ENCODE peak calls at places on chromosomes 6 and 20, in four cellular contexts. One of them, this sample, is unnamed.

GRCh38 chr20:63456429-63457284 is 15.8 kb downstream of the KCNQ2 start:
- DNase-seq in K562: no peak
- DNase-seq in AG04450: no peak
- DNase-seq in fibroblast of the aortic adventitia: peak
- DNase-seq in this sample: no peak

GRCh38 chr6:146429831-146430230 is 113.8 kb upstream of the RAB32 start:
- DNase-seq in fibroblast of the aortic adventitia: no peak
- DNase-seq in K562: no peak
- DNase-seq in AG04450: no peak
- DNase-seq in this sample: no peak

GRCh38 chr20:37902504-37903313 is at the start of gene VSTM2L:
- DNase-seq in AG04450: peak
- DNase-seq in K562: peak
- DNase-seq in fibroblast of the aortic adventitia: peak
- DNase-seq in this sample: peak

GRCh38 chr20:2206957-2207769 is 88.6 kb upstream of the TGM3 start:
- DNase-seq in K562: peak
- DNase-seq in fibroblast of the aortic adventitia: peak
- DNase-seq in AG04450: no peak
- DNase-seq in this sample: no peak

GRCh38 chr6:157269261-157269794 is 54.0 kb downstream of the TMEM242 start:
- DNase-seq in K562: no peak
- DNase-seq in fibroblast of the aortic adventitia: peak
- DNase-seq in AG04450: no peak
- DNase-seq in this sample: peak

GRCh38 chr20:38203337-38204003 is 38.4 kb upstream of the TGM2 start:
- DNase-seq in fibroblast of the aortic adventitia: no peak
- DNase-seq in K562: no peak
- DNase-seq in AG04450: no peak
- DNase-seq in this sample: no peak

GRCh38 chr20:38165089-38165965 is at the start of gene TGM2:
- DNase-seq in K562: peak
- DNase-seq in fibroblast of the aortic adventitia: peak
- DNase-seq in AG04450: no peak
- DNase-seq in this sample: no peak

GRCh38 chr20:32566379-32567374 is 18.5 kb downstream of the NOL4L start:
- DNase-seq in AG04450: no peak
- DNase-seq in fibroblast of the aortic adventitia: no peak
- DNase-seq in K562: no peak
- DNase-seq in this sample: no peak

GRCh38 chr20:4051413-4052138 is 36.2 kb upstream of the RNF24 start:
- DNase-seq in fibroblast of the aortic adventitia: peak
- DNase-seq in K562: no peak
- DNase-seq in AG04450: no peak
- DNase-seq in this sample: no peak

GRCh38 chr6:18277181-18278006 is 13.1 kb upstream of the DEK start:
- DNase-seq in fibroblast of the aortic adventitia: no peak
- DNase-seq in K562: no peak
- DNase-seq in AG04450: no peak
- DNase-seq in this sample: no peak

GRCh38 chr6:53741417-53741816 is 53.4 kb upstream of the LRRC1 start:
- DNase-seq in AG04450: no peak
- DNase-seq in fibroblast of the aortic adventitia: no peak
- DNase-seq in K562: no peak
- DNase-seq in this sample: no peak

GRCh38 chr6:13012271-13012670 is 295.7 kb downstream of the PHACTR1 start:
- DNase-seq in fibroblast of the aortic adventitia: no peak
- DNase-seq in AG04450: no peak
- DNase-seq in K562: no peak
- DNase-seq in this sample: peak

DNA sequence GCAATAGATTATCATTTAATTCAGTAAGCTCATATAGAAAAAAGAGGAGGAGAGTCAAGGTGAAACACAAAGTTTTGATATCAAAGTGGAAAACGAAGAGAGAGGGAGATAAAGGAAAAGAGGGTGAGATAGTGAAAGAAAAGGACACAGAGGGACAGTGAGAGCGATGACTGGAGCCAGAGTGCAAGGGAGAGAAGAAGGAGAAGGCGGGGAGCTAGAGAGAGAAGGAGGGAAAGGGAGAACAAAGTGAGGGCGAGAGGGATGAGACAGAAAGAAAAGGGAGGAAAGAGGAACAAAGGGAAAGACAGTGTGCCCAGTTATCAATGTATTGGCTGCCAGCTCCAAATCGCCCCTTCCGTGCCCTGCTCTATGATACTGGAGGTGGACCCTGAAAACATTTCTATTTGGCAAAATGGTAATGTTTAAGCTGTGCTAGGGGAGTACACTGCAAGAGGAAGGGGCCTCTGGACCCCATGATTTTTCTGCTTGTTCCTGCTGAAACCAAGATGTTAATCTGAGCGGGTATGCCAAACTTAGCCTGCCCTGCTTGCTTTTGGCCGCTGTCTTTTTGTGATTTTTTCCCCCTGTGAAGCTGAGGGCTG is 27.8 kb downstream of the GPX5 start:
- DNase-seq in AG04450: no peak
- DNase-seq in fibroblast of the aortic adventitia: no peak
- DNase-seq in K562: no peak
- DNase-seq in this sample: no peak
- H3K4me3 ChIP-seq in AG04450: no peak
- H3K4me3 ChIP-seq in fibroblast of the aortic adventitia: no peak
- H3K4me3 ChIP-seq in K562: peak
- H3K4me3 ChIP-seq in this sample: no peak

GRCh38 chr6:142377112-142377848 is 75.5 kb downstream of the ADGRG6 start:
- DNase-seq in AG04450: no peak
- DNase-seq in fibroblast of the aortic adventitia: no peak
- DNase-seq in K562: no peak
- DNase-seq in this sample: no peak
- H3K4me3 ChIP-seq in AG04450: no peak
- H3K4me3 ChIP-seq in fibroblast of the aortic adventitia: no peak
- H3K4me3 ChIP-seq in K562: no peak
- H3K4me3 ChIP-seq in this sample: no peak

GRCh38 chr6:131231103-131231502 is 95.8 kb downstream of the AKAP7 start:
- DNase-seq in AG04450: no peak
- DNase-seq in fibroblast of the aortic adventitia: no peak
- DNase-seq in K562: no peak
- DNase-seq in this sample: no peak

GRCh38 chr6:131226465-131226864 is 91.2 kb downstream of the AKAP7 start:
- DNase-seq in fibroblast of the aortic adventitia: no peak
- DNase-seq in K562: no peak
- DNase-seq in AG04450: no peak
- DNase-seq in this sample: no peak

GRCh38 chr6:131222773-131223172 is 87.5 kb downstream of the AKAP7 start:
- DNase-seq in AG04450: no peak
- DNase-seq in fibroblast of the aortic adventitia: no peak
- DNase-seq in K562: no peak
- DNase-seq in this sample: no peak

GRCh38 chr6:131225127-131225526 is 89.9 kb downstream of the AKAP7 start:
- DNase-seq in AG04450: no peak
- DNase-seq in fibroblast of the aortic adventitia: no peak
- DNase-seq in K562: no peak
- DNase-seq in this sample: no peak

DNA sequence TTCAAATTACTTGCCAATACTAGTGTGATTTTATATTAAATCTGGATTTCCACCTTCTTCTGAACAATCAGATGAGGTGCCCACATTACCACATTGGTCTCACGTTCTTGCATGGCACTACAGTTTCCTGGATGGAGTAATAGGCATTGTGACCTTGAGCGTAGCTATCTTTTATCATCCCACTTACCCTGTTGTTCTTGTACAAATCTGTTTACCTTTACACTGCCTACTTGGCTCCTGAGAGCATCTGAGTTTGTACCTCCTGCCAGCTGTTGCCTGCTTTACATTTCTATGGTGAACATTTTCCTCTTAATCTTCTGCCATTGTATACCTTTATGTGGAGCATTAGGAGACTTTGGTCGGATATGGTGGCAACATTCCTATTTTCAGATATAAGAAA is 90.7 kb downstream of the AKAP7 start:
- DNase-seq in AG04450: no peak
- DNase-seq in fibroblast of the aortic adventitia: no peak
- DNase-seq in K562: no peak
- DNase-seq in this sample: no peak
- H3K4me3 ChIP-seq in AG04450: no peak
- H3K4me3 ChIP-seq in fibroblast of the aortic adventitia: no peak
- H3K4me3 ChIP-seq in K562: no peak
- H3K4me3 ChIP-seq in this sample: no peak

GRCh38 chr6:125124250-125124777 is 29.3 kb upstream of the TPD52L1 start:
- DNase-seq in fibroblast of the aortic adventitia: no peak
- DNase-seq in AG04450: no peak
- DNase-seq in K562: no peak
- DNase-seq in this sample: no peak
- H3K4me3 ChIP-seq in fibroblast of the aortic adventitia: no peak
- H3K4me3 ChIP-seq in AG04450: no peak
- H3K4me3 ChIP-seq in K562: no peak
- H3K4me3 ChIP-seq in this sample: no peak

DNA sequence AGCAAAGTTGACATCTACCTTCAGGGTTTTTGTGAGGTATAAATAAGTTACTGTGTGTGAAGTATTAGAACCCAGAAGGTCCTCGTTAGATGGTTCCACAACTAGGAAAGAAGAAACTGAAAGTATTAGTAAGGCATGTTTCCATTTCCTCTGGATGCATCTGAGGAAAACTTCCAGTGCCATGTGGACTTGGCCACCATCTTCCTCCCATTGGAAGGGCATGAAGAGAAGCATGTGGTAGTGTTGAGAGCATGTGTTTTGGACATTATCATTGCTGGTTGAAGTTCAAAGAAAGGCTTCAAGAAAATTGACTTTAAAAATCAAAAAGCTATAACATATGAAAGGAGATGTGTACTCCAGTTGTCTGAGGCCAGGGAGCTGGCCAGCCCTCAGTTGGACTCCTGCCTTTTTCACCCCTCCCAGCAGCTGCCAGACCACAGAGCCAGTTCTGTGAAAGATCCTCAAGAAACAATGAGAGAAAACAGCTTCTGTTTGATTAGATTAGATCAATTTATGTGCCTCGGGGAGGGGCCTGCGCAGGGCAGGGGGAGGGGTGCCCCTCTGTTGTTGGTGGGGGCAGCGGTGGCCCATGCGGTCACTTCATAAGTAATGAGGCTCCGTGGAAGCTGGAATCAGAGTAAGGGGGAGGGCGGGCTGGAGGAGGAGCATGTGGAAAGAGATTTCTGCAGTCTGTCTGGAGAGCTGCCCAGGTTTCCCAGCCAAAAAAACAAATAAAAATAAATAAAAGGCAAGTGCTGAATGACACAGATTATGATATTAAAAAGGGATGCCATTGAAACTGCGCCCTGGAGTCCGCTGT is 154.0 kb downstream of the JARID2 start:
- DNase-seq in AG04450: peak
- DNase-seq in K562: peak
- DNase-seq in fibroblast of the aortic adventitia: peak
- DNase-seq in this sample: no peak
- H3K4me3 ChIP-seq in AG04450: peak
- H3K4me3 ChIP-seq in K562: peak
- H3K4me3 ChIP-seq in fibroblast of the aortic adventitia: peak
- H3K4me3 ChIP-seq in this sample: peak

GRCh38 chr20:56420028-56420427 is 8.0 kb downstream of the CASS4 start:
- DNase-seq in fibroblast of the aortic adventitia: no peak
- DNase-seq in K562: no peak
- DNase-seq in AG04450: no peak
- DNase-seq in this sample: no peak

GRCh38 chr20:56420940-56421688 is 9.1 kb downstream of the CASS4 start:
- DNase-seq in fibroblast of the aortic adventitia: no peak
- DNase-seq in AG04450: no peak
- DNase-seq in K562: no peak
- DNase-seq in this sample: no peak

GRCh38 chr20:56422824-56423189 is 10.7 kb downstream of the CASS4 start:
- DNase-seq in K562: peak
- DNase-seq in fibroblast of the aortic adventitia: no peak
- DNase-seq in AG04450: no peak
- DNase-seq in this sample: no peak

GRCh38 chr20:56424931-56425330 is 12.9 kb downstream of the CASS4 start:
- DNase-seq in fibroblast of the aortic adventitia: no peak
- DNase-seq in AG04450: no peak
- DNase-seq in K562: no peak
- DNase-seq in this sample: no peak

DNA sequence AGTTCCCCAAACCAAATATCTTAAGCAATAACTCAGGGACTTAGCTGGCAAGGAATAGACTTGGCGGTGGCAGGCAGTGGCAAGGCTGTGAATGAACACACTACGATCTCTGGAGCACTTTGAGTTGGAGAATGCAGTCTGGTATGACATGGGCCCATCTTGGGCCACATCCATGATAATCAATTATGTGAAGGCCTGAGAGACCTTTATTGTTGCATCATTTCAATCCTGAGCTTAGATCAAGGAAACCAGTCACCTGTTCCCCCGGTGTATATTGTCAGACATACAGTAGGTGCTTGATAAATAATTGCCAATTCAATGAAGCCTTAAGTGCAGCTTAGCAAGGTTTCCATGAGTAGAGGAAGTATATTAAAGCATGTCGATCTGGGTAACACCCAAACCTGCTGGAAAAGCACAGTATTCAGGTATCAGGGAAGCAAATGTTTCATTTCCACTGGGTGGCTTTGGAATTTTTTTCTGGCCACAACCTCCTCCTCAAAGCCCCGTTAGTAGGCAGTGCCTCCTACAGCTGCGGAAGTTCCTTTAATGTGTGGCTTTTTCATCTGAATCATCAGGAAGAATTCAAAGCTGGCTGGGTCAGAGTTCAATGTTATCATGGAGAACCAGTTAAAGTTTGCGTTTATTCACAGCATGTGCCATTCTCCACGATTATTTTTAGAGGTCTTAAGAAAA is 10.2 kb downstream of the CASS4 start:
- DNase-seq in AG04450: peak
- DNase-seq in K562: peak
- DNase-seq in fibroblast of the aortic adventitia: peak
- DNase-seq in this sample: peak
- H3K4me3 ChIP-seq in AG04450: no peak
- H3K4me3 ChIP-seq in K562: peak
- H3K4me3 ChIP-seq in fibroblast of the aortic adventitia: no peak
- H3K4me3 ChIP-seq in this sample: no peak

GRCh38 chr6:133680994-133681393 is 207.9 kb upstream of the TCF21 start:
- DNase-seq in AG04450: no peak
- DNase-seq in fibroblast of the aortic adventitia: no peak
- DNase-seq in K562: no peak
- DNase-seq in this sample: no peak
- H3K4me3 ChIP-seq in AG04450: no peak
- H3K4me3 ChIP-seq in fibroblast of the aortic adventitia: no peak
- H3K4me3 ChIP-seq in K562: no peak
- H3K4me3 ChIP-seq in this sample: no peak

GRCh38 chr6:1145756-1146218 is 166.1 kb upstream of the FOXQ1 start:
- DNase-seq in AG04450: no peak
- DNase-seq in K562: no peak
- DNase-seq in fibroblast of the aortic adventitia: no peak
- DNase-seq in this sample: no peak
- H3K4me3 ChIP-seq in AG04450: no peak
- H3K4me3 ChIP-seq in K562: no peak
- H3K4me3 ChIP-seq in fibroblast of the aortic adventitia: no peak
- H3K4me3 ChIP-seq in this sample: no peak

GRCh38 chr6:165184192-165184979 is 125.0 kb downstream of the C6orf118 start:
- DNase-seq in AG04450: no peak
- DNase-seq in fibroblast of the aortic adventitia: peak
- DNase-seq in K562: no peak
- DNase-seq in this sample: no peak
- H3K4me3 ChIP-seq in AG04450: no peak
- H3K4me3 ChIP-seq in fibroblast of the aortic adventitia: no peak
- H3K4me3 ChIP-seq in K562: no peak
- H3K4me3 ChIP-seq in this sample: no peak